ENCODE peak calls at places on chromosomes 1 and 21, in eight cellular contexts. L is endothelial cell of umbilical vein, I is IMR-90, H is Peyer's patch, W is ovary, B is uterus, X is tibial nerve, C is suprapubic skin. G is an unnamed sample. For H3K4me1, the result is how much of the 10 kb centered on the place peaks cover.

GRCh38 chr1:31101147-31101502 is 35.6 kb upstream of the PUM1 start:
- DNase-seq in L (no peak), I (peak), H (no peak), W (peak), B (no peak), X (peak), C (no peak), G (no peak)

GRCh38 chr21:31265293-31265692 is 78.8 kb downstream of the TIAM1 start:
- DNase-seq in L (no peak), I (no peak), H (no peak), W (no peak), B (no peak), X (no peak), C (no peak), G (peak)

GRCh38 chr1:184056921-184057496 is 5.5 kb downstream of the TSEN15 start:
- DNase-seq in L (no peak), I (peak), H (no peak), W (no peak), B (no peak), X (no peak), C (no peak), G (no peak)

GRCh38 chr1:92961896-92962752 is 862 bp upstream of the DIPK1A start:
- DNase-seq in L (peak), I (peak), H (peak), W (peak), B (peak), X (peak), C (peak), G (peak)

GRCh38 chr21:44306926-44307687 is 7.3 kb downstream of the PFKL start:
- DNase-seq in L (no peak), I (peak), H (no peak), W (no peak), B (no peak), X (no peak), C (no peak), G (peak)

GRCh38 chr1:241702436-241702835 is 50.4 kb downstream of the WDR64 start:
- DNase-seq in L (no peak), I (peak), H (no peak), W (no peak), B (no peak), X (no peak), C (no peak), G (no peak)

GRCh38 chr21:36478941-36479340 is 981 bp downstream of the CLDN14 start:
- DNase-seq in L (peak), I (no peak), H (no peak), W (no peak), B (no peak), X (no peak), C (no peak), G (no peak)

GRCh38 chr1:169326644-169327316 is 40.8 kb downstream of the NME7 start:
- DNase-seq in L (peak), I (peak), H (no peak), W (no peak), B (no peak), X (no peak), C (no peak), G (no peak)

GRCh38 chr1:246608616-246609376 is 42.5 kb downstream of the CNST start:
- DNase-seq in L (peak), I (peak), H (peak), W (peak), B (peak), X (peak), C (no peak), G (peak)

GRCh38 chr1:56331207-56331891 is 248.0 kb downstream of the PLPP3 start:
- DNase-seq in L (no peak), I (no peak), H (no peak), W (no peak), B (no peak), X (no peak), C (no peak), G (no peak)

GRCh38 chr21:43318841-43319781 is 107.8 kb downstream of the SIK1 start:
- DNase-seq in L (no peak), I (peak), H (no peak), W (no peak), B (no peak), X (peak), C (no peak), G (no peak)

GRCh38 chr1:116359060-116359830 is 13.8 kb upstream of the ATP1A1 start:
- DNase-seq in L (peak), I (no peak), H (no peak), W (no peak), B (no peak), X (no peak), C (no peak), G (no peak)

GRCh38 chr1:220680085-220680687 is 10.0 kb upstream of the C1orf115 start:
- DNase-seq in L (peak), I (peak), H (no peak), W (no peak), B (no peak), X (no peak), C (no peak), G (peak)

GRCh38 chr1:150876111-150876434 is 326 bp downstream of the ARNT start:
- DNase-seq in L (peak), I (peak), H (no peak), W (no peak), B (no peak), X (peak), C (peak), G (peak)

GRCh38 chr1:21254335-21254951 is 35.8 kb downstream of the ECE1 start:
- DNase-seq in L (peak), I (peak), H (no peak), W (peak), B (no peak), X (peak), C (no peak), G (peak)

GRCh38 chr1:207825719-207826556 is 74.1 kb downstream of the CD46 start:
- DNase-seq in L (peak), I (peak), H (peak), W (peak), B (peak), X (peak), C (peak), G (peak)

GRCh38 chr21:45973475-45974072 is 8.0 kb upstream of the COL6A1 start:
- DNase-seq in L (peak), I (peak), H (peak), W (peak), B (peak), X (peak), C (peak), G (peak)

GRCh38 chr1:211928222-211928856 is 97.8 kb upstream of the LPGAT1 start:
- DNase-seq in L (no peak), I (no peak), H (peak), W (no peak), B (no peak), X (no peak), C (no peak), G (no peak)

GRCh38 chr1:31695327-31695726 is 8.5 kb downstream of the COL16A1 start:
- DNase-seq in L (no peak), I (no peak), H (no peak), W (no peak), B (no peak), X (no peak), C (no peak), G (no peak)

GRCh38 chr21:28540514-28540913 is 452.2 kb downstream of the LTN1 start:
- DNase-seq in L (peak), I (peak), H (no peak), W (no peak), B (no peak), X (no peak), C (no peak), G (no peak)

GRCh38 chr1:2575801-2576663 is 10.5 kb upstream of the PRXL2B start:
- DNase-seq in L (no peak), I (no peak), H (peak), W (peak), B (no peak), X (no peak), C (no peak), G (no peak)
- H3K4me3 ChIP-seq in L (no peak), I (no peak), H (peak), W (no peak), B (no peak), X (no peak), C (no peak), G (no peak)

DNA sequence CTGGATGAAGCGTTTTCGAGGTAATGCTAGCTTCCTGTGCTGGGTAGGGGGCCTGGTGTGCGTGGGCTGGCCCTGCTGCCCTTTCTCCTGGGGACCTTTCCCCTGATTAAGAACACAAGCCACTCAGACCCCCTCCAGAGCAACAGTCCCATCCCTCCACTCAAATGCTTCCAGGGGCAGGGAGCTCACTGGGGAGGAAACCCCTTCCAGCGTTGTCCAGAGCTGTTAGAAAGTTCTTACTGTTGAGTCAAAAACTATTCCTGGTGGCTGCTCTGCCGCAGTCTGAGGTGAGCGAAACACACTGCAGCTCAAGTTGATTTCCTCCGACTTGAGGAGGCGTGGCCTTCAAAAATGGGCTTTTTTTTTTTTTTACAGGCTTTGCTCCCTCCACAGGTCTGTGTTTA is 21.8 kb downstream of the LDLRAP1 start:
- DNase-seq in L (no peak), I (peak), H (no peak), W (no peak), B (no peak), X (no peak), C (no peak), G (no peak)
- TF ChIP-seq POLR2A in L (no peak), I (no peak), H (no peak), W (no peak), B (no peak), X (no peak), C (no peak), G (no peak)

GRCh38 chr1:232556336-232556735 is 73.6 kb downstream of the SIPA1L2 start:
- DNase-seq in L (no peak), I (no peak), H (no peak), W (no peak), B (no peak), X (no peak), C (no peak), G (no peak)
- H3K4me1 ChIP-seq in L (under half), I (under half), H (under half), W (under half), B (under half), X (half or more), C (under half), G (under half)

GRCh38 chr1:41712687-41713086 is 206.0 kb downstream of the HIVEP3 start:
- DNase-seq in L (no peak), I (no peak), H (no peak), W (no peak), B (no peak), X (no peak), C (no peak), G (peak)

GRCh38 chr1:41713141-41713540 is 205.6 kb downstream of the HIVEP3 start:
- DNase-seq in L (no peak), I (no peak), H (no peak), W (no peak), B (no peak), X (no peak), C (no peak), G (no peak)

GRCh38 chr1:41711581-41711980 is 207.1 kb downstream of the HIVEP3 start:
- DNase-seq in L (no peak), I (no peak), H (no peak), W (no peak), B (no peak), X (no peak), C (no peak), G (no peak)

GRCh38 chr1:41710980-41711379 is 207.7 kb downstream of the HIVEP3 start:
- DNase-seq in L (no peak), I (no peak), H (no peak), W (no peak), B (no peak), X (no peak), C (no peak), G (no peak)

GRCh38 chr1:41712081-41712480 is 206.6 kb downstream of the HIVEP3 start:
- DNase-seq in L (no peak), I (no peak), H (no peak), W (no peak), B (no peak), X (no peak), C (no peak), G (no peak)
- H3K4me3 ChIP-seq in L (no peak), I (no peak), H (no peak), W (no peak), B (no peak), X (no peak), C (no peak), G (no peak)

DNA sequence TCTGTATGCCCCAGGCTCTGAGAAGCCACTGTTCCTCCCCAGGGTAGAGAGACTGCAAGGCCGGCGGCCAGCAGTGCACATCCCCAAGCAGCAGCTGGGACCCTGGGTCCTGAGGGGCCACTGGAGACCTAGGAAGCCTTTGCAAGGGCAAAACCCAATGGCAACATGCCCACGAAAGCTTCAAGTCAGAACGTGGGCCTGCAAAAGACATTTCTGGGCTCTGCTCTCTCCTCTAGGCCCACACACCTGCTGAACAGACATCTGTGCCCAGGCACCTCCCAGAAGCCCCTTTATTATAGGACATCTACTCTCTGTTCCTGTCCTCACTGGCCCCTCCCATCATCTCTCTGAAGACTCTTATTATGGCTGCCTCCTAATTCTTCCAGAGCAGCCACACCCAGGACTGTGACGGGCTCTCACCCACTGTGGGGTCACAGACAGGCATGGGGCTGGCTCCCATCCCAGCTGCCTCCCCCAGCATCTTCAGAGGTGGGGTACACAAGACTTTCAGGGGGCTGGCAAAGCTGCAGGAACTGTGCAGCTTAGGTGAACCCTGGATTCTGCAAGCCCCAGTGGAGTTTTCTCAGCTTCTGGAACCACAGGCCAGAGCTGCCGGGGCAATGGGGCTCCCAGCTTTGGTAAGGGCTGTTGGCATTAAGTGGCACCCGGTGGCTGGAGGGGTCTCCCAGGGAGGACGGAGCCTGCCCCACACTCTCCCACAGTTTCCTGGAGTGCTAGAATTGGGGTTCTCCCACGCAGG is 12.6 kb downstream of the TRIM11 start:
- DNase-seq in L (no peak), I (no peak), H (peak), W (no peak), B (no peak), X (no peak), C (no peak), G (no peak)
- TF ChIP-seq POLR2A in L (no peak), I (no peak), H (no peak), W (no peak), B (no peak), X (no peak), C (no peak), G (no peak)

GRCh38 chr1:160105155-160105554 is 6.7 kb upstream of the IGSF8 start:
- DNase-seq in L (no peak), I (no peak), H (no peak), W (no peak), B (no peak), X (no peak), C (no peak), G (no peak)
- H3K4me1 ChIP-seq in L (under half), I (under half), H (under half), W (under half), B (under half), X (half or more), C (under half), G (under half)

GRCh38 chr1:86705633-86705985 is 1.2 kb downstream of the SH3GLB1 start:
- DNase-seq in L (no peak), I (no peak), H (no peak), W (no peak), B (peak), X (no peak), C (no peak), G (no peak)
- H3K4me3 ChIP-seq in L (peak), I (peak), H (peak), W (peak), B (peak), X (peak), C (peak), G (peak)

GRCh38 chr21:41449613-41450012 is 23.6 kb downstream of the MX1 start:
- DNase-seq in L (no peak), I (no peak), H (no peak), W (no peak), B (no peak), X (no peak), C (no peak), G (no peak)
- TF ChIP-seq POLR2A in L (no peak), I (no peak), H (no peak), W (no peak), B (no peak), X (no peak), C (no peak), G (no peak)

G was measured in testis.